ENCODE peak calls at places on chromosome 11, in four cellular contexts. D is heart right ventricle, Z is brain microvascular endothelial cell, L is neural crest cell. T is an unnamed sample.

GRCh38 chr11:125082611-125083311 is 19.7 kb downstream of the SLC37A2 start:
- DNase-seq in D (no peak), L (no peak), Z (peak), T (no peak)

GRCh38 chr11:45079567-45079942 is 66.9 kb upstream of the PRDM11 start:
- DNase-seq in Z (no peak), D (no peak), L (no peak), T (no peak)

GRCh38 chr11:66996609-66997273 is 21.6 kb downstream of the C11orf86 start:
- DNase-seq in Z (peak), D (no peak), L (no peak), T (no peak)

GRCh38 chr11:130831506-130832385 is 84.5 kb downstream of the SNX19 start:
- DNase-seq in L (no peak), D (no peak), Z (no peak), T (no peak)

GRCh38 chr11:87421422-87421821 is 383.7 kb downstream of the TMEM135 start:
- DNase-seq in L (peak), Z (peak), D (peak), T (no peak)

GRCh38 chr11:14386895-14387480 is 28.0 kb upstream of the RRAS2 start:
- DNase-seq in D (peak), Z (peak), L (peak), T (no peak)

GRCh38 chr11:61545341-61545740 is 35.5 kb downstream of the SYT7 start:
- DNase-seq in Z (peak), D (no peak), L (no peak), T (no peak)

GRCh38 chr11:117842131-117842941 is 17.8 kb upstream of the FXYD2 start:
- DNase-seq in L (no peak), Z (no peak), D (no peak), T (peak)

GRCh38 chr11:62360685-62361084 is 23.4 kb downstream of the ASRGL1 start:
- DNase-seq in L (no peak), Z (no peak), D (no peak), T (no peak)

GRCh38 chr11:46391578-46392420 is at the start of gene CHRM4:
- DNase-seq in D (no peak), Z (no peak), L (peak), T (no peak)
- TF ChIP-seq CTCF in D (peak), Z (peak), L (peak), T (no peak)

GRCh38 chr11:91790873-91791468 is 433.6 kb upstream of the FAT3 start:
- DNase-seq in D (no peak), L (no peak), Z (no peak), T (no peak)
- TF ChIP-seq CTCF in D (no peak), L (no peak), Z (no peak), T (no peak)

GRCh38 chr11:134978388-134979088 is 566.5 kb upstream of the B3GAT1 start:
- DNase-seq in L (no peak), D (no peak), Z (no peak), T (no peak)
- TF ChIP-seq CTCF in L (no peak), D (no peak), Z (peak), T (no peak)

DNA sequence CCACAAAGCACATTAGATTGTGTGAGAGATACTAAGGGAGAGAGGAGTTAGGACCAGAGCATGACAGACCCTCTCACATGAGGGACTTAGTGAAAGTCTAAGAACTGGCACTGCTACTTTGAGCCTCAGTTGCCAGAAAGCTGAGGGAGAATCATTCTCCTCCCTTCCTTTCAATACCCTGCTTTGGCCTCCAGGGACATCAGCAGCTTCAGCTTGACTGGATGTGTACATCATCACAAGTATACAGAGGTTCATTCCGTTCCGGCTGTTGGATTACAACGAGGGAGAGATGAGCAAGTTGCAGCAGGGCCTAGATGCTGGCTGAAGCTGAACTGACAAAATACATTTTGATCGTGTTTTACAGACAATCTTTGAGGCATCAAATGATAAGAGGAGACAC is 15.7 kb upstream of the ANO5 start:
- DNase-seq in D (no peak), Z (no peak), L (no peak), T (no peak)
- TF ChIP-seq CTCF in D (no peak), Z (no peak), L (peak), T (peak)

GRCh38 chr11:47413351-47413750 is 5.0 kb downstream of the SLC39A13 start:
- DNase-seq in Z (no peak), L (no peak), D (no peak), T (no peak)

GRCh38 chr11:47413908-47414684 is 5.7 kb downstream of the SLC39A13 start:
- DNase-seq in D (peak), Z (peak), L (no peak), T (no peak)

GRCh38 chr11:47410404-47411264 is 2.2 kb downstream of the SLC39A13 start:
- DNase-seq in L (no peak), Z (no peak), D (no peak), T (no peak)

GRCh38 chr11:47414685-47415070 is 6.3 kb downstream of the SLC39A13 start:
- DNase-seq in D (no peak), Z (no peak), L (no peak), T (no peak)

GRCh38 chr11:47412152-47412746 is 3.9 kb downstream of the SLC39A13 start:
- DNase-seq in L (peak), Z (no peak), D (no peak), T (peak)
- TF ChIP-seq CTCF in L (peak), Z (peak), D (peak), T (peak)

GRCh38 chr11:105219269-105219668 is 79.7 kb upstream of the CARD18 start:
- DNase-seq in D (no peak), Z (no peak), L (no peak), T (no peak)
- TF ChIP-seq CTCF in D (no peak), Z (peak), L (no peak), T (no peak)

DNA sequence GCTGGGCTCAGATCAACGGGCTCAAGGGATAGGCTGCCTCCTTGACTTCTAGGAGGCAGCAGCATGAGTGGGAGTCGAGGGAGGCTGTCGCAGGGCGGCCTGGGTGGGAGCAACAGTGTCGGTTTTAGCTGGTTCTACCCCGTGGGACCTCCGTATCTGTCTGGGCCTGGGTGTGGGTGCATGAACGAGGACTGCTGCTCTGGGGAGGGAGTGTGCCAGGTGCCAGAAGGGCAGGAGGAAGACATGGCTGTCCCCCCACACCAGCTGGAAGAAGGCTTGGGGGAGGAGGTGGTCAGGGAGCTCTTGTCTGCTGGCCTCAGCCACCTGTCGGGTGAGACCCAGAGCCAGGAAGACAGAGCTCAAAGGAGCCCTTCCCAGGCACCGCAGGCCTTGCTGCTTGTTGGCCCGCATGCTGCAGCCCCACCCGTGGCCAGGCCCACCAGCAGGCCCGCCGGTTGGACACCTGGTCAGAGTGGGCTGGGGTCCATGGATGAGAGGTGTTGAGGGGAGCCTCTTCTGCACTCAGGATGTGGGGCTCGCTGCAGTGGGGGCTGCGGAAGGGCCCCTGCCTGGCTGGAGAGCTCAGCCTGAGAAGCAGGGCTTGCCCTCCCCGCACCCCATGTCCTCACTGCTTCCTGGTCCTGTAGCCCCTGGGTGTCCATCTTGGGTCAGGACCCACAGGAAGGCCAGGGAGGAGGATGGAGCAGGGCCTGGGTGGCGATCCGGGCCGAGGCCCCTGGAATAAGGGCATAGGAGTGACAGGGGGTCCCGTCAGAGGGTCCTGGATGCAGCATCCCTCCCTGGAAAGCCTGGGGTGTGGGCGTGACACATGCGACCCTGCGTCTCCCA is 3.4 kb downstream of the CEND1 start:
- DNase-seq in D (no peak), Z (no peak), L (no peak), T (no peak)
- TF ChIP-seq CTCF in D (no peak), Z (no peak), L (no peak), T (no peak)

DNA sequence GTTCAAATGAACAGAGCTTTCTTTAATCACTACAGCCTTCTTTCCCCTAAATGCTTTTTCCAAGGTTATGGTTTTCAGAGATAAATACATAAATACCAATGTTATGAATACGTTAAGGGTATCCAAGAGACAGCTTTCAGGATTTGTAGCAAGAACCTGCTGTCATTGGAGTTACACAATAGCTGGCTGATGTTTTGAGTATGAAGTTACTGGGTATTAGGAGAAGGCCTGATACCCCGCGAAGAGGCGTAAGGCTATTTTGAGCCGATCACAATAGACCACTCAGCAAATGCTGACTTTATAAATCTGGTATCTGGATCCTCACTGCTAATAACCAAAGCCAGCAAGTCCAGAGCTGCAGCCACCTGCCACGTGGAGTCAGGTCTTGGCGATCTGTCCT is 406.2 kb downstream of the CADM1 start:
- DNase-seq in D (no peak), L (no peak), Z (no peak), T (no peak)
- TF ChIP-seq CTCF in D (no peak), L (no peak), Z (no peak), T (no peak)

DNA sequence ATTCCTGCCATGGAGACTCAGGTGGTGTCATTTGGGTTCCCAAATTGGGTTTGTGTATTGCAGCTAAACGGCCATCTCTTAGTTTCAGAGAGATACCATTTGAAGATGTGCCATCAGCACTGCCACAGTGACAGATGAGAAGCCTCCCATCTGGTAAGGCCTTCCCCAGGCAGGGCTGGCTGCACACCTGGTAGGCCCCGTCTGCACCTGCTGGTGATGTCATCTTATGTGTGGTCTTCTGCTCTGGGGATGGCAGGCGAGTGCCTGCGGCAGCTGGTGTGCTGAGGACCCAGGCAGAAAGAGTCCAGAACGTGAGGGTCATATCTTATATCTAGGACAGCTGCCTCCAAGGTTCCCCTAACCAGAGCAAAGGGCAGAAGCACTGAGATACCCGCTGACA is 100.6 kb downstream of the CSNK2A3 start:
- DNase-seq in L (no peak), D (no peak), Z (no peak), T (no peak)
- TF ChIP-seq CTCF in L (no peak), D (no peak), Z (no peak), T (no peak)

T was measured in CD14-positive monocyte.